ENCODE peak calls at places on chromosomes 11 and 22, in ten cellular contexts. C is RWPE2, T is GM06990, Y is astrocyte of the spinal cord, F is GM12865, L is body of pancreas, W is mammary epithelial cell, O is heart right ventricle, I is brain microvascular endothelial cell, E is AG09309. K is an unnamed sample.

GRCh38 chr11:67492801-67493547 is 10.1 kb downstream of the AIP start:
- DNase-seq in C (no peak), T (peak; percentile 30), Y (no peak), F (no peak), L (no peak), W (no peak), O (no peak), I (no peak), E (no peak), K (no peak)

GRCh38 chr11:17883946-17884345 is 128.9 kb downstream of the SERGEF start:
- DNase-seq in C (no peak), T (no peak), Y (no peak), F (no peak), L (no peak), W (no peak), O (no peak), I (no peak), E (no peak), K (no peak)

GRCh38 chr22:29914165-29914564 is 31.2 kb downstream of the MTMR3 start:
- DNase-seq in C (no peak), T (no peak), Y (peak; percentile 56), F (no peak), L (no peak), W (peak; percentile 77), O (no peak), I (peak; percentile 49), E (peak; percentile 63), K (peak; percentile 82)

GRCh38 chr11:69151811-69152210 is 3.9 kb upstream of the SMIM38 start:
- DNase-seq in C (no peak), T (no peak), Y (no peak), F (no peak), L (no peak), W (no peak), O (no peak), I (no peak), E (no peak), K (no peak)

GRCh38 chr22:32991353-32992115 is 66.6 kb downstream of the SYN3 start:
- DNase-seq in C (peak; percentile 90), T (no peak), Y (no peak), F (no peak), L (no peak), W (peak; percentile 89), O (peak; percentile 52), I (no peak), E (no peak), K (peak; percentile 56)

GRCh38 chr11:113016905-113017304 is 55.7 kb downstream of the NCAM1 start:
- DNase-seq in C (no peak), T (no peak), Y (no peak), F (no peak), L (no peak), W (peak; percentile 27), O (no peak), I (no peak), E (no peak), K (no peak)

GRCh38 chr11:11842426-11843008 is 745 bp downstream of the USP47 start:
- DNase-seq in C (no peak), T (peak; percentile 59), Y (peak; percentile 86), F (peak; percentile 83), L (peak; percentile 58), W (peak; percentile 80), O (no peak), I (peak; percentile 68), E (peak; percentile 70), K (peak; percentile 68)

GRCh38 chr11:101848262-101848661 is 66.5 kb upstream of the CEP126 start:
- DNase-seq in C (no peak), T (no peak), Y (peak; percentile 36), F (peak; percentile 9), L (no peak), W (no peak), O (no peak), I (no peak), E (no peak), K (no peak)

GRCh38 chr11:75495749-75496641 is 29.7 kb downstream of the GDPD5 start:
- DNase-seq in C (no peak), T (no peak), Y (no peak), F (no peak), L (no peak), W (no peak), O (no peak), I (no peak), E (no peak), K (no peak)

GRCh38 chr11:73931039-73931645 is 19.7 kb upstream of the DNAJB13 start:
- DNase-seq in C (no peak), T (no peak), Y (peak; percentile 82), F (peak; percentile 45), L (peak; percentile 36), W (peak; percentile 68), O (no peak), I (peak; percentile 80), E (peak; percentile 52), K (peak; percentile 71)
- TF ChIP-seq CTCF in C (peak; percentile 42), T (peak; percentile 23), Y (peak; percentile 53), F (peak; percentile 12), L (peak; percentile 47), W (peak; percentile 55), O (peak; percentile 28), I (peak; percentile 67), E (peak; percentile 59), K (peak; percentile 50)

GRCh38 chr11:116832350-116833290 is 2.9 kb downstream of the APOC3 start:
- DNase-seq in C (no peak), T (no peak), Y (no peak), F (peak; percentile 26), L (peak; percentile 57), W (no peak), O (no peak), I (no peak), E (no peak), K (no peak)

GRCh38 chr11:116833816-116834534 is 3.4 kb downstream of the APOA1 start:
- DNase-seq in C (no peak), T (no peak), Y (no peak), F (no peak), L (peak; percentile 47), W (no peak), O (no peak), I (no peak), E (no peak), K (no peak)

GRCh38 chr11:116830184-116830912 is 641 bp downstream of the APOC3 start:
- DNase-seq in C (no peak), T (no peak), Y (no peak), F (no peak), L (no peak), W (no peak), O (no peak), I (no peak), E (no peak), K (no peak)

GRCh38 chr11:116833491-116833815 is 3.7 kb downstream of the APOC3 start:
- DNase-seq in C (no peak), T (no peak), Y (no peak), F (no peak), L (no peak), W (no peak), O (no peak), I (no peak), E (no peak), K (no peak)

DNA sequence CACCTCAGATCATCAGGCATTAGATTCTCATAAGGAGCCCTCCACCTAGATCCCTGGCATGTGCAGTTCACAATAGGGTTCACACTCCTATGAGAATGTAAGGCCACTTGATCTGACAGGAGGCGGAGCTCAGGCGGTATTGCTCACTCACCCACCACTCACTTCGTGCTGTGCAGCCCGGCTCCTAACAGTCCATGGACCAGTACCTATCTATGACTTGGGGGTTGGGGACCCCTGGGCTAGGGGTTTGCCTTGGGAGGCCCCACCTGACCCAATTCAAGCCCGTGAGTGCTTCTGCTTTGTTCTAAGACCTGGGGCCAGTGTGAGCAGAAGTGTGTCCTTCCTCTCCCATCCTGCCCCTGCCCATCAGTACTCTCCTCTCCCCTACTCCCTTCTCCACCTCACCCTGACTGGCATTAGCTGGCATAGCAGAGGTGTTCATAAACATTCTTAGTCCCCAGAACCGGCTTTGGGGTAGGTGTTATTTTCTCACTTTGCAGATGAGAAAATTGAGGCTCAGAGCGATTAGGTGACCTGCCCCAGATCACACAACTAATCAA is 2.2 kb downstream of the APOC3 start:
- DNase-seq in C (no peak), T (no peak), Y (no peak), F (no peak), L (no peak), W (no peak), O (no peak), I (no peak), E (no peak), K (no peak)
- H3K4me3 ChIP-seq in C (no peak overlapping the region), T (no peak overlapping the region), Y (no peak overlapping the region), F (no peak overlapping the region), L (no peak overlapping the region), W (no peak overlapping the region), O (no peak overlapping the region), I (no peak overlapping the region), E (no peak overlapping the region), K (no peak overlapping the region)

GRCh38 chr11:127255239-127255638 is 254.7 kb upstream of the KIRREL3 start:
- DNase-seq in C (no peak), T (no peak), Y (no peak), F (no peak), L (no peak), W (no peak), O (no peak), I (no peak), E (no peak), K (no peak)

DNA sequence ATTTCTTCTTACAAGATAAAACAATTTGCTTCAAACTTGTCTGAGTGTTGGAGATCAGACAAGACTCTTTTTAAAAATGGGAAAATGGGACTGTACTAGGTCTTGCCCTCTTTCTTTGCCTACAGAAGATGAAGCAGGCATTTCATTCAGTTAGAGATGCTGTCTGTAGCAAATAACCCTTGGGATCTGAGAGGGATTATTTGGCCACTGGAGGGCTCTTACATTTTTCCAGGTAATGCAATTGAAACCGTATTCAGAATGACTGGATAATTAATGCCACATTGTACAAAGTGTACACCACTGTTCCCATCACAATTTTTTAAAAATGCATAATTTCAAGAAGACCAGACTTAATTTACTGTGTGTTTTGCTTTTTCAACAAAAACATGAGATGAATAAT is 258.5 kb upstream of the KIRREL3 start:
- DNase-seq in C (no peak), T (no peak), Y (no peak), F (no peak), L (no peak), W (no peak), O (no peak), I (no peak), E (no peak), K (no peak)
- TF ChIP-seq CTCF in C (peak; percentile 34), T (no peak), Y (no peak), F (no peak), L (no peak), W (peak; percentile 7), O (no peak), I (no peak), E (no peak), K (no peak)

DNA sequence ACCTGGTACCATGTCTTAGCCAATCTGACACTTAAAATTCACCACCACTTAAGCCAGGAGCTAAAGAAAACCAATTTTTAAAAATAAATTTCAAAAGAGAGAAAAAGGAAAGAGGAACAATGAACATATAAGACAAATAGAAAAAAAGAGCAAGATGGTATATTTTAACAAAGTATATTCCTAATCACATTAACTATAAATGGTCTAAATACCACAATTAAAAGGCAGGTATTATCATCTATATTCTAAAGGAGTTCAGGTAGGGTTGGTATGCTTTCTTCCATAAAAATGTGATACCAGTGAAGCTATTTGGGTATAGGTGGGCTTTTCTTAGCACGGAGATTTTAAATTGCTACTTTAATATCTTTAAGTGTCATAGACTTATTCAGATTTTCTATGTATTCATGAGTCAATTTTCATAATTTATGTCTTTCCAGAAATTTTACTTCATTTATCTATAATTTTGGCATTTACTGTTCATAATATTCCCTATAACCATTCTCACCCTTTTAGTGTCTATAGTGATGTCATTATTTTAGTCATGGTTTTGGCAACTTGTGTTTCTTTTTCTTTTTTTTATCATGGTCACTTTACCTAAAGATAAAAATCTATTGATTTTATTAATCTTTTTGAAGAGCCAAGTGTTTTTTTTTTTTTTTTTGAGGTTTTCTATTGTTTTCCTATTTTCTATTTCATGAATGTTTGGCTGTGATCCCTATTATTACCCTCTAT is 56.5 kb upstream of the IGLL5 start:
- DNase-seq in C (no peak), T (no peak), Y (no peak), F (no peak), L (no peak), W (no peak), O (no peak), I (no peak), E (no peak), K (no peak)
- H3K4me3 ChIP-seq in C (no peak overlapping the region), T (no peak overlapping the region), Y (no peak overlapping the region), F (no peak overlapping the region), L (no peak overlapping the region), W (no peak overlapping the region), O (no peak overlapping the region), I (no peak overlapping the region), E (no peak overlapping the region), K (no peak overlapping the region)